ENCODE peak calls at places on chromosomes 13 and 19, in four cellular contexts. X is K562, B is A549, G is HepG2. C is an unnamed sample.

GRCh38 chr13:112970552-112971287 is 1.7 kb downstream of the MCF2L start:
- DNase-seq in B (no peak), G (no peak), X (no peak), C (no peak)

GRCh38 chr19:46381346-46381745 is 32.0 kb downstream of the CCDC8 start:
- DNase-seq in X (no peak), B (no peak), G (no peak), C (no peak)

GRCh38 chr13:45933203-45934014 is 81.9 kb upstream of the SIAH3 start:
- DNase-seq in G (no peak), B (no peak), X (no peak), C (no peak)

GRCh38 chr19:40139533-40140287 is 49.0 kb upstream of the ZNF780A start:
- DNase-seq in G (peak), X (peak), B (peak), C (no peak)

GRCh38 chr19:58091251-58091995 is 6.6 kb downstream of the ZSCAN18 start:
- DNase-seq in X (no peak), G (no peak), B (no peak), C (no peak)

GRCh38 chr19:48874309-48875135 is 2.3 kb downstream of the PPP1R15A start:
- DNase-seq in X (peak), B (peak), G (no peak), C (no peak)

GRCh38 chr13:51781246-51782022 is 22.5 kb downstream of the DHRS12 start:
- DNase-seq in X (no peak), B (peak), G (no peak), C (peak)

GRCh38 chr13:40626566-40626965 is 39.9 kb downstream of the FOXO1 start:
- DNase-seq in X (no peak), B (no peak), G (no peak), C (no peak)

GRCh38 chr19:39937094-39937493 is 2.7 kb upstream of the FCGBP start:
- DNase-seq in X (no peak), B (no peak), G (no peak), C (no peak)

GRCh38 chr19:42023121-42023942 is 29.3 kb upstream of the ATP1A3 start:
- DNase-seq in G (peak), B (peak), X (peak), C (peak)

GRCh38 chr19:5321851-5322681 is 18.5 kb downstream of the PTPRS start:
- DNase-seq in X (peak), B (no peak), G (no peak), C (peak)

GRCh38 chr19:51259348-51260245 is 8.7 kb downstream of the SIGLECL1 start:
- DNase-seq in B (peak), X (peak), G (peak), C (peak)

GRCh38 chr13:99758465-99759162 is 213.0 kb downstream of the ZIC5 start:
- DNase-seq in X (no peak), B (no peak), G (no peak), C (no peak)

GRCh38 chr19:56176881-56177280 is 1.1 kb downstream of the GALP start:
- DNase-seq in X (no peak), G (no peak), B (no peak), C (no peak)

GRCh38 chr13:38409771-38410170 is 60.1 kb downstream of the UFM1 start:
- DNase-seq in G (no peak), B (no peak), X (no peak), C (no peak)

GRCh38 chr19:54100560-54100959 is at the start of gene OSCAR:
- DNase-seq in G (peak), B (no peak), X (no peak), C (no peak)

GRCh38 chr19:29675650-29676186 is 10.5 kb downstream of the PLEKHF1 start:
- DNase-seq in G (no peak), X (no peak), B (no peak), C (no peak)

GRCh38 chr19:18879579-18880373 is 16.2 kb downstream of the CERS1 start:
- DNase-seq in G (no peak), B (peak), X (peak), C (peak)

GRCh38 chr19:29303035-29303706 is 90.2 kb upstream of the UQCRFS1 start:
- DNase-seq in G (no peak), B (no peak), X (no peak), C (no peak)

GRCh38 chr13:114023716-114024602 is 50.1 kb upstream of the C13orf46 start:
- DNase-seq in X (no peak), B (no peak), G (no peak), C (no peak)

GRCh38 chr13:93193682-93194081 is 32.9 kb upstream of the GPC6 start:
- DNase-seq in X (no peak), B (no peak), G (no peak), C (no peak)

GRCh38 chr13:29508874-29509249 is 86.6 kb downstream of the SLC7A1 start:
- DNase-seq in B (no peak), X (no peak), G (no peak), C (no peak)

GRCh38 chr13:30105381-30105780 is 202.0 kb downstream of the KATNAL1 start:
- DNase-seq in X (no peak), B (no peak), G (no peak), C (peak)

GRCh38 chr13:59425211-59425721 is 738.5 kb downstream of the DIAPH3 start:
- DNase-seq in B (no peak), X (no peak), G (no peak), C (no peak)

GRCh38 chr13:45714170-45714569 is 12.1 kb downstream of the CBY2 start:
- DNase-seq in B (no peak), X (no peak), G (no peak), C (no peak)

GRCh38 chr13:40048551-40048950 is 393.1 kb downstream of the COG6 start:
- DNase-seq in X (no peak), G (no peak), B (no peak), C (no peak)

GRCh38 chr19:10603873-10604459 is 16.9 kb upstream of the AP1M2 start:
- DNase-seq in G (no peak), X (no peak), B (no peak), C (no peak)

GRCh38 chr13:40608308-40608707 is 58.1 kb downstream of the FOXO1 start:
- DNase-seq in X (no peak), G (no peak), B (no peak), C (no peak)

GRCh38 chr13:76622336-76623045 is 263.7 kb downstream of the KCTD12 start:
- DNase-seq in B (no peak), X (no peak), G (no peak), C (no peak)

GRCh38 chr19:35039881-35040456 is 1.6 kb upstream of the HPN start:
- DNase-seq in B (no peak), G (peak), X (no peak), C (no peak)

GRCh38 chr19:33463194-33463593 is 58.4 kb downstream of the PEPD start:
- DNase-seq in B (no peak), X (no peak), G (no peak), C (no peak)

GRCh38 chr19:42271861-42272534 is 2.9 kb downstream of the CIC start:
- DNase-seq in B (no peak), G (no peak), X (no peak), C (no peak)

GRCh38 chr13:31174018-31174417 is 12.3 kb upstream of the HSPH1 start:
- DNase-seq in G (peak), X (no peak), B (no peak), C (no peak)

GRCh38 chr19:14168993-14169392 is 32.6 kb upstream of the ASF1B start:
- DNase-seq in X (no peak), G (no peak), B (no peak), C (no peak)

GRCh38 chr19:14175351-14175792 is 30.6 kb downstream of the ADGRL1 start:
- DNase-seq in X (no peak), G (no peak), B (no peak), C (no peak)

GRCh38 chr19:14177496-14178074 is 28.4 kb downstream of the ADGRL1 start:
- DNase-seq in G (no peak), B (no peak), X (no peak), C (no peak)

DNA sequence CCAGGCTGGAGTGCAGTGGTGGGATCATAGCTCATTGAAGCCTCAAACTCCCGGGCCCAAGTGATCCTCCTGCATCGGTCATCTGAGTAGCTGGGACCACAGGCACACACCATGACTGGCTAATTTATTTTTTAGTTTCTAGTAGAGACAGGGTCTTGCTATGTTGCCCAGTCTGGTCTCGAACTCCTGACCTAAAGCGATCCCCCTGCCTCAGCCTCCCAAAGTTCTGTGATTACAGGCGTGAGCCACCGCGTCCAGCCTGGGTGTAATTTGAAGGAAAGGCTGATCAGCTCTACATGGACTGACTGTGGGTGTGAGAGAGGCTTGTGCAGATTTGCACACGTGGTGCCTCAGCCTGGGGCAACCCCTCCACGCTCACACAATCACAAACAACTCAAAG is 31.1 kb downstream of the ADGRL1 start:
- DNase-seq in G (no peak), X (no peak), B (no peak), C (no peak)
- TF ChIP-seq ESRRA in G (no peak), X (no peak), B (no peak), C (no peak)

GRCh38 chr13:88153353-88153752 is 482.2 kb downstream of the SLITRK5 start:
- DNase-seq in X (no peak), G (no peak), B (no peak), C (no peak)
- TF ChIP-seq HMGXB4 in X (no peak), G (no peak), B (no peak), C (no peak)

GRCh38 chr19:13207237-13208130 is 57.3 kb downstream of the IER2 start:
- DNase-seq in G (no peak), B (no peak), X (no peak), C (no peak)
- TF ChIP-seq USF2 in G (no peak), B (no peak), X (no peak), C (no peak)

GRCh38 chr13:101109005-101109404 is 307.3 kb downstream of the NALCN start:
- DNase-seq in B (no peak), G (no peak), X (no peak), C (no peak)

GRCh38 chr13:101116381-101116780 is 299.9 kb downstream of the NALCN start:
- DNase-seq in X (no peak), G (no peak), B (no peak), C (no peak)

GRCh38 chr13:101115762-101116161 is 300.5 kb downstream of the NALCN start:
- DNase-seq in X (no peak), G (no peak), B (peak), C (no peak)

GRCh38 chr13:101116826-101117225 is 299.5 kb downstream of the NALCN start:
- DNase-seq in X (no peak), B (no peak), G (no peak), C (no peak)

DNA sequence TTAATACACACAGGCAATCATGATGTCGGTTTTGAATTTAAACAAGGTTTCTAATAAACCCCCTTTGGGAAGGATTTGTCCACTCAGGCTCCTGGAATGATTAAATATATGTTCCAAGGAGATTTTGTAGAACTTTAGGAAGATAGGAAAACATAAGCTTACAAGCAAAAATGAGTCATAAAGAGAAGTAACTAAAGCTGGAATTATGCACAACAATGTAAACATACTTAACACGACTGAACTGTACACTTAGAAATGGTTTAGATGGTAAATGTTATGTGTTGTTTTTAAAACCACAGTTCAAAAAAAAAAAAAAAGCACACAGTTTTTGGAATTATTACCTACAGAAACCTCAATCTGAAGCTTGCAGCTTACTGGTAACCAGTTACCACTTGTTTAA is 304.4 kb downstream of the NALCN start:
- DNase-seq in G (no peak), X (no peak), B (no peak), C (no peak)
- TF ChIP-seq ESRRA in G (no peak), X (no peak), B (no peak), C (no peak)

DNA sequence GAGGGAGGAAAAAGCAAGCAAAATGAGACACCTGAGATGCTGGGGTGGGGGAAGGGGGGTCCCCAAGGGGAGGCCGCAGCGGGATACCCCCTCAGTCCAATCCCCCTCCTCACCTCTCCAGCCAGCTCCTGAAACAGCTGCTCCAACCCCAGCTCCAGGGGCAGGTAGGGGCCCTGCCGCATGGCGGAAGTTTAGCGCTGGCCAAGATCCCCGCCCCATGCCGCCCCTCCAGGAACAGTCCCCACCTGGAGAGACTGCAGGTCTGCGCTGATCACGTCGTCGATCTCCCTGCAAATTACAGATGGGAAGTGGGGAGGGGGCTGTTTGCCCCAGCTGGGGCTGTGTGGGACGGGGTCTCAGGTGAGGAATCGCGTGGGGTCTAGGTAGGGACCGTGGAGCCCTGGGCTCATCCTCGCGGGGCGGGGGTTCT is 9.0 kb downstream of the CAPN12 start:
- DNase-seq in G (no peak), X (peak), B (peak), C (peak)
- TF ChIP-seq HMGXB4 in G (no peak), X (no peak), B (no peak), C (no peak)

GRCh38 chr13:36072127-36072526 is 59.1 kb downstream of the DCLK1 start:
- DNase-seq in B (no peak), G (no peak), X (no peak), C (no peak)

GRCh38 chr13:36074659-36075058 is 56.5 kb downstream of the DCLK1 start:
- DNase-seq in G (no peak), X (no peak), B (no peak), C (no peak)

GRCh38 chr13:36069881-36070366 is 61.3 kb downstream of the DCLK1 start:
- DNase-seq in X (no peak), B (no peak), G (no peak), C (no peak)

GRCh38 chr13:36076211-36076610 is 55.0 kb downstream of the DCLK1 start:
- DNase-seq in B (no peak), G (no peak), X (no peak), C (no peak)

DNA sequence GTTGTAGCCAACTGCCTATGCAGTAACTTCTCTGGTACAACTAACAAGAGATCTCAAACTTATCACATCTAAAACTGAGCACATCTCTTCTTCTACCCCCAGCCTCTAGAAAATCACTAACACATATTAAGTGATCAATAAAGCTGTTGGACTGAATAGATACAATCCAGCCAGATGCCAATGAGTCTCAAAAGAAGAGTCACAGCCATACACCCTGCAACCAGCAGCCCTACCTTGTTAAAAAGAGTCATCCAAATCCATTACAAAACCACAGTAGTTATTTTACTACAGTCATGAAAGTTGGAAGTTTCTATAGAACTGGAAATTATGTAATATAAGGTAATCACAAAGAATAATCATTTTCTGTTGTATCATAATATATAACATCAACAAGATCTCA is 58.6 kb downstream of the DCLK1 start:
- DNase-seq in B (no peak), X (no peak), G (no peak), C (no peak)
- TF ChIP-seq USF2 in B (no peak), X (no peak), G (no peak), C (no peak)

C was measured in WTC11.